ENCODE peak calls at places on chromosomes 7 and 10, in six cellular contexts. F is SK-N-SH, Q is stomach, W is tibial nerve, T is A549, X is transverse colon. R is an unnamed sample.

GRCh38 chr7:157158400-157158799 is 19.7 kb downstream of the UBE3C start:
- DNase-seq in F (no peak), Q (no peak), W (no peak), T (no peak), X (no peak), R (no peak)

GRCh38 chr7:55405856-55406541 is 40.9 kb downstream of the LANCL2 start:
- DNase-seq in F (no peak), Q (peak), W (no peak), T (no peak), X (peak), R (no peak)

GRCh38 chr10:64346391-64346790 is 825.2 kb downstream of the REEP3 start:
- DNase-seq in F (no peak), Q (no peak), W (no peak), T (no peak), X (no peak), R (no peak)

GRCh38 chr7:140542226-140542625 is 62.9 kb upstream of the MKRN1 start:
- DNase-seq in F (no peak), Q (no peak), W (peak), T (peak), X (no peak), R (peak)

GRCh38 chr7:29563590-29564454 is at the start of gene PRR15:
- DNase-seq in F (peak), Q (peak), W (no peak), T (peak), X (peak), R (peak)

GRCh38 chr7:130733866-130734524 is at the start of gene KLF14:
- DNase-seq in F (peak), Q (no peak), W (no peak), T (no peak), X (peak), R (peak)

GRCh38 chr10:59857921-59858320 is 48.4 kb downstream of the CCDC6 start:
- DNase-seq in F (no peak), Q (no peak), W (no peak), T (no peak), X (no peak), R (no peak)

GRCh38 chr10:70664702-70665195 is 7.6 kb upstream of the ADAMTS14 start:
- DNase-seq in F (peak), Q (no peak), W (peak), T (no peak), X (no peak), R (peak)

GRCh38 chr10:11810313-11810766 is 12.8 kb upstream of the PROSER2 start:
- DNase-seq in F (no peak), Q (no peak), W (no peak), T (peak), X (no peak), R (no peak)

DNA sequence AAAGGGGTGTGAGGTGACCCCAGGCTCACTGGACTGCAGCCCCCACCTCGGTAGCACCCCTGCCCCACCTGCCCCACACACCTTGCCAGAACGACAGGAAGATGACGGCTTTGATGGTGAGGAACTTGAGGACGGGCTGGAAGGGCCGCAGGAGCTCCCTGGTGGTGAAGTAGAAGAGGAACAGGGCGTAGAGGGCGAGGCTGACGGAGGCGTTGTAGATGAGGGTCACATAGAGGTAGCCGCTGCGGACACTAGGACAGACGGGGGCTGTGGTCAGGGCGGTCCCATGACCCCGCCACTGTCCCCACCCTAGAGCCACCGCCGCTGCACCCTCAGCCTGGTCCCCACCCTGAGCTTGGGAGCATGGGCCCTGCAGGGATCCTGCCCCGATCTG is 7.6 kb downstream of the TMEM184A start:
- DNase-seq in F (no peak), Q (no peak), W (no peak), T (peak), X (no peak), R (no peak)
- TF ChIP-seq CTCF in F (peak), Q (no peak), W (no peak), T (no peak), X (no peak), R (no peak)

DNA sequence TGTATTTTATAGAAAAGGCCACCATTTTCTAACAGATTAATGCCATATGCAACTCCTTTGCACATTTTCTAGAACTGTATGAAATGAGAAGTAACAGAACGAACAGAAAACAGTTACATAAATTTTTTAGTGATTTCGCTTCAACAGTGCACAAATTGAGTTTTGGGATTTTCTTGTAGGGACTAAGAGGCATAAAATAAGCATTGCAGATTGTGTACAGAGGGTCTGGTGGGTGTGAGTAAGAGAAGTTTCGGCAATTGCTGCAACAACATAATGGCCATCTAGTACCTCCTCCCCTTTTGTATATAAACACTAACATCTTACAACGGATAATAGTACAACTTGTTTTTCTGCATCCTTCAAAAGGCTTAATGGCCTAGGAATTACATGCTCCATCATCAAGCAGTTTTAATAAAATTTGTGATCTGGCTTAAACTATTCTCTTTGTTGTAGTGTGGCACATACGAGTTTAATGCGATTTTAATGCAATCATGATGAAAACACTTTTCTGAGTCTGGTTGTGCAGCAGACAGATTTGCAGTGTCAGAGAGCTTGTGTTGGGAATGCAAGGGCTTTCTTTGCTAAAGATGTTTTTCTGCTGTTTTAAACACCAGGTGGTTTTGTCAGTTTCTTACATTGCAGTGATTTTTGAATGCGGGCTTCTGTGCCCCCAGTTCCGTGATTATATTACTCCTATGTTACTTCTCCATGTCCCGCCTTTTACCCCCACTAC is 2.9 kb downstream of the GLCCI1 start:
- DNase-seq in F (no peak), Q (no peak), W (no peak), T (no peak), X (no peak), R (no peak)
- H3K4me3 ChIP-seq in F (peak), Q (peak), W (peak), T (no peak), X (no peak), R (no peak)

GRCh38 chr10:96229568-96230030 is 41.8 kb downstream of the BLNK start:
- DNase-seq in F (peak), Q (peak), W (peak), T (peak), X (peak), R (peak)
- TF ChIP-seq EP300 in F (no peak), Q (no peak), W (no peak), T (no peak), X (no peak), R (no peak)

GRCh38 chr10:73997479-73997805 is 474 bp upstream of the VCL start:
- DNase-seq in F (no peak), Q (no peak), W (no peak), T (no peak), X (peak), R (no peak)
- TF ChIP-seq CTCF in F (no peak), Q (no peak), W (no peak), T (no peak), X (no peak), R (no peak)